ENCODE peak calls at places on chromosomes 7 and 10, in eight cellular contexts. I is mucosa of gallbladder; C is stimulated activated CD4-positive, alpha-beta T cell treated with anti-CD3 and anti-CD28 coated beads, Interleukin-4, amount 100 ng/mL, for 48 hours; O is activated CD8-positive, alpha-beta memory T cell treated with anti-CD3 and anti-CD28 coated beads, Interleukin-2, amount 50 U/mL, for 48 hours; B is effector memory CD8-positive, alpha-beta T cell; M is HEK293T; V is NAMALWA; T is activated T-cell treated with anti-CD3 and anti-CD28 coated beads for 4 hours. E is an unnamed sample.

GRCh38 chr7:6074612-6075380 is 43.6 kb downstream of the ANKRD61 start:
- DNase-seq in I (no peak), C (no peak), O (no peak), B (no peak), M (no peak), V (no peak), T (no peak), E (no peak)

GRCh38 chr10:120365872-120366271 is 91.2 kb upstream of the PLPP4 start:
- DNase-seq in I (no peak), C (no peak), O (no peak), B (no peak), M (no peak), V (no peak), T (no peak), E (no peak)

GRCh38 chr10:131206136-131206995 is 105.2 kb downstream of the TCERG1L start:
- DNase-seq in I (no peak), C (no peak), O (no peak), B (no peak), M (no peak), V (no peak), T (no peak), E (no peak)

GRCh38 chr10:35300063-35300699 is 36.1 kb upstream of the CCNY start:
- DNase-seq in I (no peak), C (no peak), O (peak), B (no peak), M (no peak), V (peak), T (no peak), E (peak)

GRCh38 chr10:120480065-120480600 is 23.1 kb downstream of the PLPP4 start:
- DNase-seq in I (no peak), C (no peak), O (no peak), B (no peak), M (no peak), V (no peak), T (no peak), E (no peak)

GRCh38 chr7:151756076-151756731 is 120.7 kb downstream of the PRKAG2 start:
- DNase-seq in I (no peak), C (peak), O (peak), B (peak), M (no peak), V (no peak), T (peak), E (peak)

GRCh38 chr10:95286707-95287106 is 4.1 kb downstream of the PDLIM1 start:
- DNase-seq in I (no peak), C (no peak), O (no peak), B (no peak), M (no peak), V (no peak), T (no peak), E (no peak)

GRCh38 chr7:79876769-79877362 is 257.8 kb upstream of the GNAI1 start:
- DNase-seq in I (no peak), C (no peak), O (no peak), B (no peak), M (no peak), V (no peak), T (no peak), E (no peak)

GRCh38 chr7:55477781-55478374 is 94.4 kb downstream of the VOPP1 start:
- DNase-seq in I (no peak), C (no peak), O (no peak), B (no peak), M (no peak), V (no peak), T (no peak), E (no peak)